ENCODE peak calls at places on chromosome 21, in six cellular contexts. L is stomach; O is tibial artery; Y is PC-3; B is thoracic aorta; C is CD8-positive, alpha-beta T cell. S is an unnamed sample. For H3K36me3, the result is how much of the 10 kb centered on the place peaks cover.

GRCh38 chr21:36640260-36641244 is 58.4 kb upstream of the SIM2 start:
- DNase-seq in O (no peak), L (no peak), B (no peak), C (no peak), Y (peak), S (peak)

GRCh38 chr21:27802816-27803475 is 836.1 kb upstream of the ADAMTS5 start:
- DNase-seq in Y (peak), C (no peak), L (peak), O (no peak), B (no peak), S (peak)

GRCh38 chr21:17454315-17455027 is 58.4 kb upstream of the CXADR start:
- DNase-seq in O (no peak), L (no peak), Y (peak), C (no peak), B (no peak), S (peak)

GRCh38 chr21:43658769-43659135 is 536 bp downstream of the HSF2BP start:
- DNase-seq in C (no peak), L (no peak), Y (no peak), O (no peak), B (no peak), S (peak)

GRCh38 chr21:43869486-43870325 is 4.7 kb downstream of the AGPAT3 start:
- DNase-seq in L (no peak), B (no peak), O (no peak), Y (no peak), C (no peak), S (peak)

GRCh38 chr21:43034098-43034497 is 41.5 kb downstream of the CBS start:
- DNase-seq in B (no peak), Y (peak), C (no peak), O (no peak), L (no peak), S (no peak)

GRCh38 chr21:27406297-27407009 is 439.6 kb upstream of the ADAMTS5 start:
- DNase-seq in C (no peak), L (no peak), Y (no peak), O (no peak), B (no peak), S (no peak)

GRCh38 chr21:42473495-42474042 is 22.5 kb downstream of the RSPH1 start:
- DNase-seq in B (no peak), C (no peak), O (no peak), L (no peak), Y (no peak), S (no peak)

GRCh38 chr21:34704119-34704518 is 35.3 kb downstream of the CLIC6 start:
- DNase-seq in L (no peak), O (peak), C (no peak), Y (no peak), B (no peak), S (no peak)

GRCh38 chr21:33645730-33646129 is 3.4 kb downstream of the ITSN1 start:
- DNase-seq in Y (peak), C (no peak), B (no peak), L (no peak), O (no peak), S (no peak)

GRCh38 chr21:33642027-33642895 is at the start of gene ITSN1:
- DNase-seq in L (peak), Y (peak), O (peak), B (peak), C (peak), S (peak)

GRCh38 chr21:33643658-33644311 is 1.5 kb downstream of the ITSN1 start:
- DNase-seq in Y (peak), L (no peak), O (no peak), B (no peak), C (no peak), S (no peak)

GRCh38 chr21:33642896-33643657 is 776 bp downstream of the ITSN1 start:
- DNase-seq in L (peak), C (peak), Y (peak), O (peak), B (no peak), S (peak)

DNA sequence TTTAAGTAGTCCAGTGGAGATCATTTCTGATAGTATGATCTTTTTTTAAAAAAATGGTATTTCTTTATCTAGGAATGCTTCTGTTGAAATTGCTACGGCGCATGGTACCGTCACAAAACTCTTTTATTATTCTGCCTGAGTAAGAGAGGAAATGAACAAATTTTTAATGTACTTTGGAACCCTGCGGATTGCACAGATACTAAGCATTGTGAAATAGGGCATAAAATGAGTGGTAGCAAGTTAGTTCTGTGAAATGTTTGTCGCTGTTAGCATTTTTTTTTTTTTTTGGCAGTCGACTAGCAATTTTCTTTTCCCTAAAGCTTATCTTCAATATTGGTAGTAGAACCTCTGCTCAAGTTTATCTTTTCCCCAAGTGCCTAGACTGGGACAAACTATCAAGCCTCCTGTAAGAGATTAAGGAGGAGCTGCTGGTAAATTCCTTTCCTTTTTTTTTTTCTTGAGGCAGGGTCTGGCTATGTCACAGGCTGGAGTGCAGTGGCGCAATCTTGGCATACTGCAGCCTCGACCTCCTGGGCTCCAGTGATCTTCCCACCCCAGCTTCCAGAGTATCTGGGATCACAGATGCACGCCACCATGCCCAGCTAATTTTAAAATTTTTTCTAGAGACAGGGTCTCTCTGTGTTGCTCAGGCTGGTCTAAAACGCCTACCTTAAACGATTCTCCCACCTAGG is 2.2 kb downstream of the ITSN1 start:
- DNase-seq in Y (peak), B (no peak), O (no peak), L (no peak), C (no peak), S (no peak)
- H3K4me3 ChIP-seq in Y (peak), B (peak), O (peak), L (no peak), C (no peak), S (no peak)

GRCh38 chr21:32030146-32030652 is 157.4 kb downstream of the HUNK start:
- DNase-seq in B (no peak), Y (no peak), O (no peak), C (no peak), L (no peak), S (no peak)
- H3K36me3 ChIP-seq in B (under half), Y (under half), O (under half), C (under half), L (under half), S (under half)

DNA sequence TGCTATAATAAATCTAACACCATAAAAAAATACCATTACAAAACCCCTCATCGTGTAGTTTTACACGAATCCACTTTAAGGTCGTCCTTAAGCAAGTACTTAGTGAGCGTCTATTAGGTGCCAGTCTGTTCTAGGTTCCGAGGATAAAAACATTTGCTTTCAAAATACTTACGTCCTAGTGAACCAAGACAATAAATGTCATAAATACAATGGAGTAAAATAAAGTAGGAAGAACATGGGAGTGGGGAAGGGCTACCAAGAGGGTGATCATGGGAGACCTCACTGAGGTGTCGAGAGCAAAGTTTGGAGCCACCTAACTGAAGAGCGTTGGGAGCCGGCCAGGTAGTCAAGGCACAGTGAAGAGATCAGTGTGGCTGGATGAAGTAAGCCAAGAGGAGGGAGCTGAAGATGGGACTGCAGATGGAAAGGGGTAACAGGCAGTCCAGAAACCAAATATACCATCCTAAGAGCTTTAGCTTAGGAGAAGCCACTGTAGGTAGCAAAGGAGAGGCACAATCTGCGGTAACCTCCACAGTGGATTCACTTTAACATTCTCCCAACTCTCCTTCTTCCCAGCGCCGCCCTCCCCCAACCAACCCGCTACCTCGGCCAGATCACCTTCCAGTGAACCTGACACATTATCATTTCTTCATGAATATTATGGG is 684 bp downstream of the LTN1 start:
- DNase-seq in B (no peak), C (no peak), O (no peak), Y (no peak), L (no peak), S (no peak)
- H3K4me3 ChIP-seq in B (peak), C (peak), O (peak), Y (peak), L (peak), S (peak)

DNA sequence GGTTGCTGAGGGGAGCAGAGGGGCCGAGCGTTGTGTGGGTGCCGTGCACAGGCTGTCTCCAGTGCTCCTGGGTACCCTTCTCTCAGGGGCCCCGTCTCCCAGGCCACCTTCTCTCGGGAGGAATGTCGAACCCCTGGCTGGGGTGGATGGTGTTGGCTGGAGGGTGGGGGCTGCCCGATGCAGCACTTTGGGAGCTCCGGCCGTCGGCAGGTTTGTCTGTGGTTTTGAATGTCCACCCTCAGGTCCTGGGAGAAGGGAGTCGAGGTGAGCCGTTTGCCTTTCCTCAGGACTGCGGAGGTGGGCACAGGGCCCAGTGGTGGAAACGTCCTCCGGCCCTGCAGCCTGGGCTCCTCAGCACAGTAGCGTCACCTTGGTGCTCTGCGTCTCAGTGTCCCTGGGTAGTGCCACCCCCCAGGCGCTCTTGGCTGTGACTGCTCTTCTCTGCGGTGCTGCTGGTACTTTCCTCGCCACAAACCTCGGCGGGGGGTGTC is 14.5 kb downstream of the SLX9 start:
- DNase-seq in C (no peak), O (no peak), L (no peak), Y (no peak), B (no peak), S (no peak)
- H3K36me3 ChIP-seq in C (under half), O (under half), L (half or more), Y (under half), B (under half), S (under half)

GRCh38 chr21:16085436-16085835 is 355.7 kb downstream of the USP25 start:
- DNase-seq in C (no peak), B (no peak), L (no peak), O (no peak), Y (peak), S (no peak)

GRCh38 chr21:16086936-16087335 is 357.2 kb downstream of the USP25 start:
- DNase-seq in B (no peak), L (no peak), Y (no peak), O (no peak), C (no peak), S (no peak)

GRCh38 chr21:16084776-16085364 is 355.1 kb downstream of the USP25 start:
- DNase-seq in Y (peak), B (peak), L (no peak), O (peak), C (no peak), S (no peak)

GRCh38 chr21:16087523-16087922 is 357.7 kb downstream of the USP25 start:
- DNase-seq in O (no peak), C (no peak), B (no peak), L (no peak), Y (no peak), S (no peak)

GRCh38 chr21:16086121-16086520 is 356.3 kb downstream of the USP25 start:
- DNase-seq in O (no peak), B (no peak), L (no peak), C (no peak), Y (peak), S (no peak)
- H3K4me3 ChIP-seq in O (no peak), B (no peak), L (no peak), C (no peak), Y (peak), S (no peak)

GRCh38 chr21:25994758-25995163 is 175.8 kb downstream of the APP start:
- DNase-seq in Y (no peak), O (no peak), L (no peak), B (no peak), C (no peak), S (no peak)
- H3K36me3 ChIP-seq in Y (under half), O (under half), L (under half), B (under half), C (under half), S (under half)

GRCh38 chr21:41371698-41372030 is 9.8 kb downstream of the MX2 start:
- DNase-seq in O (no peak), Y (no peak), C (no peak), L (no peak), B (no peak), S (no peak)

GRCh38 chr21:41373253-41373652 is 11.4 kb downstream of the MX2 start:
- DNase-seq in O (no peak), B (no peak), C (no peak), Y (no peak), L (no peak), S (no peak)

GRCh38 chr21:41369915-41370839 is 8.3 kb downstream of the MX2 start:
- DNase-seq in C (peak), O (no peak), L (peak), Y (no peak), B (no peak), S (no peak)

GRCh38 chr21:41369105-41369914 is 7.5 kb downstream of the MX2 start:
- DNase-seq in B (no peak), C (peak), O (no peak), L (no peak), Y (no peak), S (peak)

DNA sequence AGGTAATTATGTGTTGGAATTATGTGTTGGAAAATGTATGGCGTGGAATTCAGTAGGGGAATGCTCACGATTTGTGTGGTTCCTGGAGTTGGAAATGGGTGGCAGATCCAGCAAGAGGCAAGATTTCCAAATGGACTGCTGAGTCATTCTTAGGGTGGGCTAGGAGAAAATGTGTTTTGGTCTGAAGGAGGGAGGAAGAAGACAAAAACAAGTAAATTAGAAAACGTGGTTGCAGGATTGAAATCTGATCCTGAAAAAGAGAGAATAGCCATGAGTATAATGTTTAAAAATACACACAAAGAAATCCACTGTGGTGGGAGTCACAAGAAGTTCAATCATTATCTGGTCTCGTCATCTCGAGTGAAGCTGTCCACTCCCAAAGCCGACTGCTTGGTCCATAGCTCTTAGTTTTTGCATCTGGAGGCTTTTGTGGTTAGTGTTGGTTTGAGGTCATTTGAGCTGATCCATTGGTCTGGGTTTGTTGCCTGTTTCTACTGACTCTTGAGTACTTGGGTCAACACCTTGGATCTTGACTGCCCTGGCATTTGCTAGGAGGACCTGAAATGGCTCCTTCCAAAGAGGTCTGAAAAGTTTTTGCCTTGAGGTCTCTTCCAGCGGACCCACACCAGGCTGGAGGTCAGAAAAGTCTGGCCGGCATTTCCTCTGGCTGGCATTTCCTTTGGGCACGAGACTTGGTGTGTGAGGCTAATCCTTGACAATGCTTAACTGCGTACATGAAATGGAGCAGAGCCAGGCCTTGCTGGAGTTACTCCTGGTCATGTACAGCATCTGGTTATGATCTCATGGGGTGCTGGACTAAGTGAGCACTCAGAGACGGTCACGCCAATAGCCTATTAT is 9.2 kb downstream of the MX2 start:
- DNase-seq in L (no peak), O (no peak), C (no peak), Y (no peak), B (no peak), S (no peak)
- H3K4me3 ChIP-seq in L (no peak), O (no peak), C (peak), Y (no peak), B (no peak), S (no peak)

GRCh38 chr21:26042181-26042876 is 128.2 kb downstream of the APP start:
- DNase-seq in O (no peak), C (no peak), L (no peak), Y (no peak), B (no peak), S (no peak)
- H3K36me3 ChIP-seq in O (under half), C (under half), L (under half), Y (under half), B (under half), S (under half)

DNA sequence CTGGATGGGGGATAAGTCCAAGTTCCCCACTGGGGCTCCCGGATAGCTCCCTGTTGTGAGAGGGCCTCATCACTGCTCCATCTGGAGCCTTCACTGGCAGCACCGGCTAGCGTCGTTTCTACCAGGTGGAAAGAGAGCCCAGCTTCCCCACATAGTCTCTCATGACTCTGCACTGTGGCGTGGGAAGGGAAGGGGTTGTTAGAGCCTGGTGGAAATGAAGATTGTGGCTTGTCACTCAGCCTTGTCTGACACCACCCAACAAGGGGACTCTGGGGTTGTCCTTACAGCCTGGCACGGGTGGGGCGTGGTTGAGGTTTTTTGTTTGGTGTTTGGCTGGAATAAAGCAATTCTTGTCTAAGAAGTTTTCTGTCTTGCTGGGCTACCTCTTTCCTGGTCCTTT is 94.6 kb downstream of the ADARB1 start:
- DNase-seq in O (no peak), Y (no peak), L (no peak), C (no peak), B (no peak), S (no peak)
- H3K4me3 ChIP-seq in O (no peak), Y (no peak), L (no peak), C (no peak), B (no peak), S (no peak)

S was measured in H7.